ENCODE peak calls at places on chromosomes 16 and 17, in eight cellular contexts. V is AG10803; B is CD8-positive, alpha-beta T cell; D is neural crest cell; T is fibroblast of pulmonary artery; U is heart right ventricle; Q is AG09309; N is adrenal gland. K is an unnamed sample.

GRCh38 chr17:61451538-61452300 is 503 bp upstream of the TBX4 start:
- DNase-seq in V (no peak), B (no peak), D (no peak), T (no peak), U (no peak), Q (no peak), N (no peak), K (no peak)

GRCh38 chr17:47789611-47790520 is 31.7 kb downstream of the OSBPL7 start:
- DNase-seq in V (peak), B (peak), D (peak), T (peak), U (no peak), Q (no peak), N (peak), K (peak)

GRCh38 chr16:30535777-30536190 is 1.1 kb upstream of the ZNF747 start:
- DNase-seq in V (peak), B (peak), D (peak), T (peak), U (peak), Q (no peak), N (peak), K (peak)

GRCh38 chr17:8941980-8942617 is 23.4 kb downstream of the PIK3R5 start:
- DNase-seq in V (no peak), B (peak), D (no peak), T (no peak), U (no peak), Q (no peak), N (no peak), K (no peak)

GRCh38 chr17:39196820-39197331 is 593 bp downstream of the CACNB1 start:
- DNase-seq in V (peak), B (no peak), D (no peak), T (no peak), U (peak), Q (no peak), N (peak), K (no peak)

GRCh38 chr16:55982597-55982996 is 107.4 kb upstream of the CES5A start:
- DNase-seq in V (no peak), B (no peak), D (no peak), T (no peak), U (no peak), Q (no peak), N (no peak), K (no peak)

GRCh38 chr17:82458885-82459424 is 414 bp downstream of the NARF start:
- DNase-seq in V (peak), B (no peak), D (peak), T (peak), U (no peak), Q (no peak), N (peak), K (peak)

GRCh38 chr17:68094481-68095078 is 59.0 kb downstream of the KPNA2 start:
- DNase-seq in V (no peak), B (no peak), D (no peak), T (no peak), U (no peak), Q (no peak), N (no peak), K (no peak)

GRCh38 chr16:51050379-51050710 is 100.7 kb downstream of the SALL1 start:
- DNase-seq in V (no peak), B (no peak), D (no peak), T (no peak), U (no peak), Q (no peak), N (no peak), K (no peak)

GRCh38 chr17:65173951-65174683 is 36.9 kb downstream of the RGS9 start:
- DNase-seq in V (no peak), B (no peak), D (no peak), T (no peak), U (no peak), Q (no peak), N (no peak), K (no peak)

GRCh38 chr16:87735270-87736002 is 30.4 kb downstream of the KLHDC4 start:
- DNase-seq in V (no peak), B (no peak), D (no peak), T (no peak), U (no peak), Q (no peak), N (no peak), K (no peak)
- TF ChIP-seq CTCF in V (no peak), B (no peak), D (no peak), T (no peak), U (no peak), Q (no peak), N (no peak), K (no peak)

DNA sequence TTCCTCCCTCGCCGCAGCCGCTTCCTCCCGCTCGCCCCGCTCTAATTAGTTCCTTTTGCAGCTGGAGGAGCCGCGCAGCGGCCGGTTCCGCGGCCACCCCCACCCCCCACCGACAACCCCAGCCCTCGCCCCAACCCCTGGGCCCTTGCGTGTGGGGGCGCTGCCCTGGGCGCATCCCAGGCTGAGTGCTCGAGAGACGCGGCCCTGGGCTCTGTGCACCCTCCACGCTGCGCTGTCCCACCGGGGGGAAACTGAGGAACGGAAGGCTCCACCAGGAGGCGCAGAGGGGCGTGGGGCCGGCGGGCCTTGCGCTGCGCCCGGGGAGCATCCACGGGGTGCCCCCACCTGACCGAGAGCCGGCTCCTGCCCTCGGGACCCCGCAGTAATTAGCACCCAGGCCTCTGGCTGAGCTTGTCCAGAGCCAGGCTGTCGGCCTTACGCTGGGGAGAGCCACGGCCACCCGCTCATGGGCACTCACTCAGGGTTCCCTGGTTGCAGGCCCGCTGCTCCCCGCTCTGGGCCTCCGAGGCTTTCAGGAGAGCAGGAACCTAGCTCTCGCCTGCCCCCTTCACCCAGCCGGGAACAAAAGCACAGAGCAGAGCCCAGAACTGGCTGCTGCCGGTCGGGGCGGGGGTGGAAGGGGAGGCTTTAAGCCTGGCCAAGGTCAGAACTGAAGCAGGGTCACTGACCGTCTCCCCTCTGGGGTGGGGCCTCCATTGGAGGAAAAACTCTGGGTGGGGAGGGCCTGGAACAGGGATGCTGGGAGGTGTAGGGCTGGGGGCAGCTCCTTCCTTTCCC is 12.1 kb downstream of the GLIS2 start:
- DNase-seq in V (peak), B (peak), D (peak), T (peak), U (peak), Q (no peak), N (peak), K (peak)
- TF ChIP-seq CTCF in V (peak), B (peak), D (peak), T (peak), U (peak), Q (peak), N (peak), K (peak)

GRCh38 chr16:4115209-4115940 is 867 bp downstream of the ADCY9 start:
- DNase-seq in V (peak), B (peak), D (peak), T (peak), U (peak), Q (no peak), N (peak), K (peak)

GRCh38 chr16:4115941-4116327 is 308 bp downstream of the ADCY9 start:
- DNase-seq in V (no peak), B (peak), D (no peak), T (no peak), U (no peak), Q (no peak), N (no peak), K (no peak)

GRCh38 chr16:4117250-4117578 is 972 bp upstream of the ADCY9 start:
- DNase-seq in V (no peak), B (no peak), D (no peak), T (no peak), U (no peak), Q (no peak), N (no peak), K (no peak)

GRCh38 chr16:4114257-4115208 is 1.7 kb downstream of the ADCY9 start:
- DNase-seq in V (peak), B (no peak), D (no peak), T (no peak), U (peak), Q (no peak), N (no peak), K (no peak)

GRCh38 chr16:4116328-4117249 is at the start of gene ADCY9:
- DNase-seq in V (peak), B (peak), D (peak), T (peak), U (peak), Q (no peak), N (peak), K (peak)
- TF ChIP-seq CTCF in V (no peak), B (no peak), D (no peak), T (no peak), U (peak), Q (no peak), N (no peak), K (no peak)

GRCh38 chr17:54666559-54666958 is 234.1 kb upstream of the TOM1L1 start:
- DNase-seq in V (no peak), B (no peak), D (no peak), T (no peak), U (no peak), Q (no peak), N (no peak), K (no peak)
- TF ChIP-seq CTCF in V (no peak), B (no peak), D (no peak), T (no peak), U (no peak), Q (no peak), N (no peak), K (no peak)

DNA sequence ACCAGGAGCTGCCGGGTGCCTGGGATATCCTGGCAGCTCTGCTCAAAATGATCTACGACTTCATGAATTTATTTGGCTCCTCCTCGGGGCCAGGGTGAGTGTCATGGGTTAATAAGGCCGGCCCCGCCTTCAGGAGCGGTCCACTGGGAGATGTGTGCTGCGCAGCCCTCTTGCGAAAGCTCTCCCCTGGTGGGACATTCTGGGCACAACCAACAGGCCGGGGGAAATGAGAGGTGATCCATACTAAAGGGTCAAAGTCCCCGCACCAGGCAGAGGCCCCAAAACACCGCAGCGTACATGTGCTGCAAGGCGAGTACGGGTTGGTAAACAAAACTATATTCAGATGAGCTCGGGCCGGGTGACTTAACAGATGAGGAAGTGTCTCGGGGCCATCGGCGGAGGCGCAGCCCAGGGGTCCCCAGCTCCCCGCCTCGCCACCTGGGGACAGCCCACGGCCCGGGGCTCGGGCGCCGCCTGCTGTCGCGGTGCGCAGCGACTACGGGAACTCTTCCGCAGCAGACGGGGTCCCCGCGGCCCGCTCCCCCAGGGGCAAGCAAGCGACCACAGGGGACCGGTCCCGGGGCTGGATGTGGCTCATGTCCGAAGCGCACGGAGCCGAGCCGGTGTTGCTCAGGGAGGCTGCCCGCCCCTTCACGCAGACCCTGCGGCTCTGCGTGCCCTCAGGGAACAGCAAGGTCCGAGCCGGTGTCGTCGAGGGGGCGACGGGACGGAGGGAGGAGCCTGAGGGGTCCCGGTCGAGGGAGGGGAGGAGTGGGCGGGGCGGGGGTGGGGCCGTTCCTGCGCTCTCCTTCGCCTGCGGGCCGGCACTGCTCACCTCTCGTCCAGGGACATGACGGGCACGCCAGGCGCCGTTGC is at the start of gene RAB37:
- DNase-seq in V (no peak), B (peak), D (no peak), T (no peak), U (no peak), Q (no peak), N (no peak), K (no peak)
- TF ChIP-seq CTCF in V (no peak), B (peak), D (peak), T (no peak), U (peak), Q (peak), N (peak), K (peak)

GRCh38 chr16:9225527-9226316 is 134.3 kb downstream of the HAPSTR1 start:
- DNase-seq in V (peak), B (no peak), D (no peak), T (peak), U (no peak), Q (no peak), N (no peak), K (no peak)
- TF ChIP-seq CTCF in V (peak), B (no peak), D (peak), T (peak), U (peak), Q (peak), N (no peak), K (peak)

DNA sequence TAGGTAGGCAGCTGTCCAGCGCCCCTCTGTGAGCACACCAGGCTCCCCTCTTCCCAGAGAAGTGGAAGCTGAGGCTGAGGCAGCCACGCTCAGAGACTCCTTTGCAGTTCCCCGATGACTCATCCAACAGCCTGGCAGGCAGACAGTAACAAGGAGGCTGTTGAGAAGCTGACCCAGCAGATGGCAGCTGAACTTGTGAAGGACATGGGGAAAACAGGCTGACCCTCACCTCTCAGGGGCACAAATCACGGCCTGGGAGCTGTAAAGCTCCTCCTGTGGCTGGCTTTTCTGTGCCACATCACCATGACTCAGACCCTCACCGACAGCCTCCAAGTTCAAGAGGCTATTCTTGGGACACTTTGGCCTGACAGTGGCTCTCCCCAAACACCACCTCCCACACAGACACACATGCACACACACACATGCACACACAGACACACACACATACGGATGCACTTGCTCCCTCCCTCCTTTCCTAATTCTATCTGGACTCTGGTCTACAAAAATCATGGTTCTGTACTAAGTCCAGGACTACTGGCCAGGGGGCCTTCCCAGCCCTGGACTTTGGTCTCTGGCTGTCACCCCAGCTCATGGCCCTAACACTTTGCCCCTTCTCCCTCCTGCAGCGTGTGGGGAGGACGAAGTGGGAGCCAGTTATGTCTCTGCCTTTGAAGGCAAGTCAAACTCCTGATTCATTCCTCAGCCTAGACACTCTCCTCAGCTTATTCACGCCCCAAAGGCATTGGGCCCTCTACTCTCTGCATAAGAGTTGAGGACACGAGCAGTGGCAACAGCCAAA is 23.2 kb downstream of the MAP3K14 start:
- DNase-seq in V (peak), B (no peak), D (no peak), T (peak), U (peak), Q (peak), N (peak), K (peak)
- TF ChIP-seq CTCF in V (peak), B (no peak), D (no peak), T (peak), U (peak), Q (peak), N (no peak), K (peak)